ENCODE peak calls at places on chromosomes 11 and 22, in four cellular contexts. X is testis, J is transverse colon, S is BJ. A is an unnamed sample.
A peak's percentile ranks its signal among the peaks of the same experiment; 100 is the strongest.

GRCh38 chr11:24760681-24761080 is 263.8 kb downstream of the LUZP2 start:
- DNase-seq in J (no peak), X (no peak), S (no peak), A (no peak)

GRCh38 chr22:46370584-46371373 is 35.3 kb downstream of the TRMU start:
- DNase-seq in S (no peak), X (no peak), J (no peak), A (peak; percentile 62)

GRCh38 chr22:46131151-46131587 is 19.2 kb upstream of the PPARA start:
- DNase-seq in J (no peak), S (no peak), X (no peak), A (no peak)

GRCh38 chr11:134558258-134558835 is 146.3 kb upstream of the B3GAT1 start:
- DNase-seq in S (no peak), X (no peak), J (no peak), A (no peak)

GRCh38 chr11:88320149-88320559 is 17.4 kb downstream of the CTSC start:
- DNase-seq in J (no peak), X (no peak), S (peak; percentile 87), A (no peak)

GRCh38 chr22:24412274-24412673 is 15.1 kb upstream of the ADORA2A start:
- DNase-seq in S (no peak), J (no peak), X (no peak), A (no peak)

GRCh38 chr11:117281159-117281558 is 10.0 kb upstream of the BACE1-AS start:
- DNase-seq in X (peak; percentile 49), J (no peak), S (peak; percentile 99), A (no peak)

GRCh38 chr11:69158301-69159152 is 2.8 kb downstream of the SMIM38 start:
- DNase-seq in X (no peak), J (no peak), S (no peak), A (no peak)

GRCh38 chr22:11307996-11308395 is 4220.0 kb upstream of the OR11H1 start:
- DNase-seq in X (no peak), J (no peak), S (no peak), A (no peak)

GRCh38 chr11:55658608-55659007 is 3.4 kb upstream of the OR4C6 start:
- DNase-seq in J (no peak), X (no peak), S (no peak), A (no peak)

GRCh38 chr11:15145635-15146034 is 30.9 kb downstream of the INSC start:
- DNase-seq in J (peak; percentile 47), X (no peak), S (no peak), A (peak; percentile 45)

GRCh38 chr11:60870276-60870675 is 2.9 kb downstream of the ZP1 start:
- DNase-seq in S (no peak), J (no peak), X (peak; percentile 10), A (no peak)

GRCh38 chr22:19658967-19659804 is 55.1 kb upstream of the SEPTIN5 start:
- DNase-seq in S (no peak), J (no peak), X (no peak), A (no peak)

GRCh38 chr22:25167834-25168601 is 31.6 kb upstream of the CRYBB3 start:
- DNase-seq in X (no peak), S (no peak), J (no peak), A (peak; percentile 30)

GRCh38 chr22:48827904-48828555 is 999.6 kb downstream of the BRD1 start:
- DNase-seq in S (no peak), J (no peak), X (no peak), A (no peak)

GRCh38 chr11:118572914-118573550 is 823 bp downstream of the ARCN1 start:
- DNase-seq in S (no peak), X (no peak), J (no peak), A (no peak)

GRCh38 chr11:110305169-110306018 is 9.0 kb upstream of the RDX start:
- DNase-seq in S (no peak), J (no peak), X (no peak), A (no peak)

GRCh38 chr22:49329636-49330035 is 498.0 kb downstream of the BRD1 start:
- DNase-seq in S (no peak), X (no peak), J (no peak), A (no peak)

GRCh38 chr22:50571264-50572175 is 6.7 kb downstream of the CPT1B start:
- DNase-seq in S (no peak), X (no peak), J (no peak), A (no peak)

DNA sequence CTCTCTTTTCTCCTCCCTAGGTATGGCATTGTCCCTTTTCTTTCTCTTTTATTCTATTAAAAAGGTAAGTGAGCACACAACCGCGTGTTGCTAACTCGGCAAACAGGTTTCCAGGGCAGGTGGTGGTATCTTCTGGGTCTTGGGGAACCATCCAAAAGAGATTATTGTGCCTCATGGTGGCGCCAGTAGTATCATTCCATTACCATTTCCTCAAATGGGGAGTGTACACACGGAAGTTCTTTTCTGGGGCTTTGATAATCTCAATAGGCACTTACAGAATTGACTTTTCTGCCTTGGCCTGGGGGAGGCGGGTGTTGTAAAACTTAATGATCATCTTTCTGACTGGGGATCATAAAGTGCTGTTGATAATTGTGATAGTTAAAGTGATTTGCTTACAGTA is 234.1 kb downstream of the KIRREL3 start:
- DNase-seq in X (no peak), J (peak; percentile 19), S (no peak), A (peak; percentile 4)
- TF ChIP-seq CTCF in X (no peak), J (no peak), S (no peak), A (no peak)

GRCh38 chr11:65315866-65316233 is 1.2 kb downstream of the CDC42EP2 start:
- DNase-seq in X (no peak), S (no peak), J (no peak), A (no peak)
- TF ChIP-seq CTCF in X (peak; percentile 6), S (no peak), J (no peak), A (peak; percentile 67)

GRCh38 chr11:103700605-103701004 is 335.8 kb upstream of the DDI1 start:
- DNase-seq in J (no peak), S (peak; percentile 86), X (no peak), A (no peak)

GRCh38 chr11:103699656-103700055 is 336.8 kb upstream of the DDI1 start:
- DNase-seq in S (no peak), J (no peak), X (no peak), A (no peak)

GRCh38 chr11:103703437-103703836 is 333.0 kb upstream of the DDI1 start:
- DNase-seq in J (no peak), X (no peak), S (no peak), A (peak; percentile 10)

GRCh38 chr11:103696130-103696529 is 340.3 kb upstream of the DDI1 start:
- DNase-seq in J (no peak), X (no peak), S (no peak), A (no peak)

DNA sequence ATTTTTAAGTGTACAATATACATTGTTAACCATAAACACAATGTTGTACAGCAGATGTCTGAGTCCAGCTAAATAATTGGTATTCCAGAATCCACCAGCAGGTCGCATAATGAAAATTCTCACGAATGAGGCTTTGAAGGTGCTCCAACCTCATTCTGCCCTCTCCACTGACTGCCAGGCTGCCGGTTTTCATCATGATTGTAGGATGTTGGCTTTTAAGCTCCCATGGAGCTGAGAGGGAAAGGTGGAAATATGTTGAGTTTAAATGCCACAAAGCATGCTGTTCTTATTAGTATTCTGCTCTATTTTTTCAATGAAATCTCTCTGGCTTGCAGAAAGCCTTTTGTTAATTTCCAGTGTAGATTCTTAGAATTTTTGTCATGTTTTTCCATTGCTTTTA is 337.2 kb upstream of the DDI1 start:
- DNase-seq in X (no peak), J (no peak), S (no peak), A (no peak)
- TF ChIP-seq CTCF in X (no peak), J (no peak), S (no peak), A (no peak)

DNA sequence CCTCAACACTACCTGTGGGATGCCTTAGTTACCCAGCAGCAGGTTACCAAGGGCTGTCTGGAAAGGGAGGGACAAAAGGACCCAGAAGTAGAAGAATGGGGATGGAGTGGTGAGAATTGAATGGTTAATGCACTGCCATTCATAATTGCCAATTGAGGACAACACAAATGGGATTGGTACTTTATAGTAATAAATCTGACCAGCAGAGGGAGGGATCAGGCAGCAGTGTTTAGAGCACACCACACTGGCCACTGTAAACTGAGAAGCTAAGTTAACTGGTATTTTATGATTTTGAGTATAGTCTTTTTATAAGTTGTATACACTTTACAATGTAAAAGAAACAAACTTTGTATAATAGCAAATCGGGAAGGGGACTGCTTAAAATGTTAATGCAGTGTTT is 10.7 kb downstream of the TBRG1 start:
- DNase-seq in X (no peak), S (no peak), J (no peak), A (no peak)
- TF ChIP-seq CTCF in X (no peak), S (peak; percentile 43), J (no peak), A (no peak)